ENCODE peak calls at places on chromosomes 12 and 14, in eight cellular contexts. One of them, this sample, is unnamed.

GRCh38 chr12:108570743-108571603 is 8.6 kb downstream of the ISCU start:
- DNase-seq in HEK293T: no peak
- DNase-seq in neural progenitor cell: peak
- DNase-seq in T1000: no peak
- DNase-seq in Daoy: no peak
- DNase-seq in posterior vena cava: peak
- DNase-seq in H9: no peak
- DNase-seq in substantia nigra: no peak
- DNase-seq in this sample: no peak

GRCh38 chr12:107873223-107873622 is 98.7 kb downstream of the ASCL4 start:
- DNase-seq in posterior vena cava: no peak
- DNase-seq in T1000: no peak
- DNase-seq in H9: peak
- DNase-seq in substantia nigra: no peak
- DNase-seq in Daoy: no peak
- DNase-seq in neural progenitor cell: no peak
- DNase-seq in HEK293T: no peak
- DNase-seq in this sample: no peak

GRCh38 chr14:59103396-59103795 is 85.1 kb upstream of the DAAM1 start:
- DNase-seq in posterior vena cava: no peak
- DNase-seq in substantia nigra: no peak
- DNase-seq in Daoy: no peak
- DNase-seq in neural progenitor cell: no peak
- DNase-seq in T1000: no peak
- DNase-seq in HEK293T: no peak
- DNase-seq in H9: no peak
- DNase-seq in this sample: no peak

GRCh38 chr12:79555006-79555925 is 135.5 kb downstream of the PAWR start:
- DNase-seq in T1000: no peak
- DNase-seq in neural progenitor cell: no peak
- DNase-seq in substantia nigra: no peak
- DNase-seq in HEK293T: no peak
- DNase-seq in Daoy: no peak
- DNase-seq in posterior vena cava: no peak
- DNase-seq in H9: no peak
- DNase-seq in this sample: no peak

GRCh38 chr14:105386581-105387529 is 11.5 kb upstream of the TEX22 start:
- DNase-seq in HEK293T: no peak
- DNase-seq in substantia nigra: no peak
- DNase-seq in Daoy: no peak
- DNase-seq in posterior vena cava: no peak
- DNase-seq in neural progenitor cell: no peak
- DNase-seq in T1000: no peak
- DNase-seq in H9: no peak
- DNase-seq in this sample: no peak

GRCh38 chr14:54798465-54799124 is 104.0 kb downstream of the GCH1 start:
- DNase-seq in substantia nigra: no peak
- DNase-seq in HEK293T: no peak
- DNase-seq in H9: no peak
- DNase-seq in posterior vena cava: no peak
- DNase-seq in T1000: no peak
- DNase-seq in neural progenitor cell: peak
- DNase-seq in Daoy: no peak
- DNase-seq in this sample: no peak

GRCh38 chr12:82383930-82384513 is 25.7 kb downstream of the METTL25 start:
- DNase-seq in neural progenitor cell: no peak
- DNase-seq in substantia nigra: no peak
- DNase-seq in HEK293T: peak
- DNase-seq in posterior vena cava: no peak
- DNase-seq in Daoy: no peak
- DNase-seq in H9: no peak
- DNase-seq in T1000: no peak
- DNase-seq in this sample: no peak

GRCh38 chr12:81080431-81080983 is 2.6 kb downstream of the ACSS3 start:
- DNase-seq in neural progenitor cell: no peak
- DNase-seq in H9: no peak
- DNase-seq in HEK293T: no peak
- DNase-seq in substantia nigra: no peak
- DNase-seq in Daoy: no peak
- DNase-seq in T1000: no peak
- DNase-seq in posterior vena cava: no peak
- DNase-seq in this sample: no peak

GRCh38 chr14:68627868-68628604 is 164.8 kb downstream of the ZFP36L1 start:
- DNase-seq in Daoy: no peak
- DNase-seq in H9: peak
- DNase-seq in HEK293T: no peak
- DNase-seq in T1000: no peak
- DNase-seq in posterior vena cava: no peak
- DNase-seq in substantia nigra: peak
- DNase-seq in neural progenitor cell: peak
- DNase-seq in this sample: no peak